ENCODE peak calls at places on chromosomes 1 and 21, in four cellular contexts. R, T, E and H are unnamed samples.

GRCh38 chr1:49298304-49298703 is 521.6 kb upstream of the BEND5 start:
- DNase-seq in R (no peak), T (no peak), E (no peak), H (no peak)

GRCh38 chr1:91894036-91894761 is 8.2 kb upstream of the TGFBR3 start:
- DNase-seq in R (no peak), T (no peak), E (no peak), H (no peak)

GRCh38 chr1:78624035-78624434 is 3.8 kb downstream of the IFI44L start:
- DNase-seq in R (no peak), T (no peak), E (no peak), H (no peak)

GRCh38 chr1:82449671-82450070 is 648.9 kb downstream of the ADGRL2 start:
- DNase-seq in R (no peak), T (no peak), E (no peak), H (no peak)

GRCh38 chr1:162003825-162004205 is 19.9 kb downstream of the OLFML2B start:
- DNase-seq in R (no peak), T (no peak), E (no peak), H (no peak)

GRCh38 chr1:79847715-79848114 is 841.2 kb upstream of the ADGRL4 start:
- DNase-seq in R (no peak), T (no peak), E (no peak), H (no peak)

GRCh38 chr1:62384276-62385005 is 52.4 kb upstream of the USP1 start:
- DNase-seq in R (no peak), T (no peak), E (no peak), H (peak; percentile 80)

GRCh38 chr1:187306671-187307415 is 478.1 kb downstream of the PLA2G4A start:
- DNase-seq in R (no peak), T (no peak), E (no peak), H (no peak)

GRCh38 chr21:37060296-37060695 is 12.6 kb downstream of the PIGP start:
- DNase-seq in R (peak; percentile 89), T (peak; percentile 86), E (no peak), H (peak; percentile 45)

GRCh38 chr1:55150880-55151582 is 64.1 kb downstream of the USP24 start:
- DNase-seq in R (no peak), T (no peak), E (peak; percentile 8), H (no peak)

GRCh38 chr1:84031928-84032327 is 33.0 kb upstream of the TTLL7 start:
- DNase-seq in R (no peak), T (no peak), E (no peak), H (no peak)
- TF ChIP-seq REST in R (no peak), T (no peak), E (no peak), H (no peak)

DNA sequence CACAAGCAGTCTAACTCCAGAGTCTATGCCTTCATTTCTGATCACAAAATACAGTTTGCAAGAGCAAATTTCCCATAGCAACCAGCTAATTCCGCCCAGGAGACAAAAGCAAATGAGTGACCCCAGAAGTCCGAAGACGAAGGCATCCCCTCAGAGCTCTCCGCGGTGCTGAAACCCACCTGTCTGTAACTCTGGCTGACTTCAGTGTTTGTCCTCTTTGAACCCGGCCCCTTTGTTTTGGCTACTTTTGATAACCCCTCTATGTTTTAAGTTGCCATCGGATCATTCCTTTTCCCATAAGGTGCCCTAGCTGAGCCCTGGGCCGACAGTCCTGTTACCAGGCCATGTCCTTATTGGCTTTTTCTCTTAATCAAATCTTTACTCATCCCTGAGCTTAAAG is 515.8 kb downstream of the PTPRU start:
- DNase-seq in R (no peak), T (no peak), E (no peak), H (no peak)
- TF ChIP-seq PBX3 in R (no peak), T (no peak), E (no peak), H (no peak)

GRCh38 chr1:235945775-235946565 is 79.3 kb upstream of the LYST start:
- DNase-seq in R (peak; percentile 79), T (no peak), E (peak; percentile 45), H (no peak)
- TF ChIP-seq REST in R (peak; percentile 35), T (no peak), E (no peak), H (no peak)

DNA sequence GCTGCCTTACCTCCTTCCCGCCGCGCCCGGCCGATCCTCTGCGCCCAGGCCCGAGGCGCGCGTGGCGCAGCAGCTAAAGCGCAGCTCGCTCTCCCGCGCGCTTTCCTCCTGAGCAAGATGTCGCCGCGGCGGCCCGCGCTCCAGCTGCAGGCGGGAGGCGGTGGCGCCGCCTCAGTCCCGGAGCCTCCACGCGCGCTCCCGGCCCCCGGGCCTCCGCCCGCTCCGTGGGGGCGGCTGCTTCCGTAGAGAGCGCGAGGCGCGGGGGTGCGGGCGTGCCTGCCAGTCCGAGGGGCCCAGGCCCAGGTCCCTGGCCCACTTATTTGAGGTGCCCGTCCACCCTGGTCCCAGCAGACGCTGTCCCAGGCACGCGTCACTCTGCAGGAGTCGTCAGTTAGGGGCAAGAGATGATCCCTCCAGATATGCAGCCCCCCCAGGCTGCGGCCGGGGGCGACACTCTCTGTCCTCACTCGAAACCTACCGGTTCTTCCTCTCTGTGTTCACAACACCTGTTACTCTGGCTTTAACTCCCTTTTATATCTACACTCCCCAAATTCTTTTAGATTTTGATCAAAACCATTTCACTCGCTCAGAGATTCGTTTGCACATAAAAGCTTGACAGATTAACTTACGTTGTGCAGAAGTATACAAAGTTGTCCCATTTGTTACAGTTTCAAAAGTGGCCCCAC is at the start of gene CCSAP:
- DNase-seq in R (peak; percentile 19), T (peak; percentile 44), E (no peak), H (no peak)
- TF ChIP-seq PBX3 in R (no peak), T (no peak), E (no peak), H (no peak)

DNA sequence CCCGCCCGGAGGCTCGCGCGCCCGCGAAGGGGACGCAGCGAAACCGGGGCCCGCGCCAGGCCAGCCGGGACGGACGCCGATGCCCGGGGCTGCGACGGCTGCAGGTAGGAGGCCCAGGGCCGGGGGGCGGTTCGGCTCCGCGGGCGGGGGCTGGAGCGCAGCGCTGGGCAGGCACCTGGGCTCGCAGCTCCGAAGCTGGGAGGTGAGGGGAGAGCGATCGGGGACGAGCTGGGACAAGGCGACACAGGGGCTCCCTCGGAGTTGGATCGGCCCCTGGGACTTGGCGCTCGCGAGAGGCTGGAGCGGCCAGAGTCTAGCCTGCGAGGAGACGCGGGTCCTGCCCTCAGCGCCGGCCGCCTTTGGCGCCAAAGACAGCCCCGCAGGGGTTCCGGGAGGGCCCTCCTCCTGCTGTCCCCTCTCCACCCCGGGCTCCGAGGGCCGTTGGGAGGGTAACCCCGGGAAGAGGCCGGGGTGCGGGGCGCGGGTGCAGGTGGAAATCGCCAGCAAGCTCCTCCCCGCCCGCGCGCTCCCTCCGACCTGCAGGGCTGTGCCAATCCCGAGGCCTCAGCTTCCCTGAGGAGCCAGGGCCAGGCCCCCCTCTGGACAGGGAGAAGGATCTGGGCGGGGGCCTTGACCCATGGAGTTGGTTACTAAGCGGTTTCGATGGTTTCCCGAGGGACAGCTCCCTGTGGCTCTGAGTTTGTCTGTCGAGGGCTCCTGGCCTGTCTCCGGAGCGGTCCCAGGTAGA is 396 bp downstream of the TP73 start:
- DNase-seq in R (peak; percentile 9), T (no peak), E (no peak), H (peak; percentile 76)
- TF ChIP-seq REST in R (no peak), T (no peak), E (no peak), H (no peak)

GRCh38 chr1:65260851-65261473 is 48.4 kb upstream of the DNAJC6 start:
- DNase-seq in R (no peak), T (peak; percentile 59), E (no peak), H (no peak)
- TF ChIP-seq PBX3 in R (no peak), T (no peak), E (no peak), H (no peak)

DNA sequence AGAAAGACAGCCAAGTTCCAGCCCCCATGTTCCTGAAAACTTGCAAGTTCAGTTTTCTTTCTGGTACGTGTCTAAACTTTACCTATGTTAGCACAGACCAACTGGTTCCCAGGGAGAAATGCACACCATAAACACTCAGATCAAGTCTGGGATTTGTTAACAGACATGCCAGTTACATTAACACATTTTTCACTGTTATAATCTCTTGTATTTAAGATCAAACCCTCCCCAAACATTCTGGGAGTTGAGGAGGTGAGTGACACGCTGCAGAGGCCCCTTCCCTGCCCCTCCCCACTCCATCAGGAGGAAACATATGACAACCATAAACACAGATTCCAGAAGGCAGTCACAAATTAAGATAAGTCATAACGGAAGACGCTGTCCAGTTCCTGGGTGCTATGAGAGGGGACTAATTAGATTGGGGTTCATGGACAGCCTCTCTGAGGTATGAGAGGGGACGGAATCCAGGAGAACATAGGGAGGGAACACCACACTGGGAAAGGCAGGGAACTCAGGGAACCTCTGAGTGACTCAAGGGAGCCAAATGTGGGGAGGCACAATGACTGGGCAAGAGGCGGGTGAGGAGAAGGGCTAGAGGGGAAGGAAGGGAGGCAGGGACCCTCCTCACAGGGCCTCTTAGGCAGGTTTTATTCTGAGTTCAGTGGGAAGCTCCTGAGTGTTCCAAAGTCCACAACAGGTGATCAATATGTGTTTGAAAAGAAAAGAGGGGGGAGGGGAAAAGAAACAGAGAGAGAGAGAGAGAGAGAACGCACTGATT is 25.0 kb downstream of the DUSP10 start:
- DNase-seq in R (peak; percentile 42), T (no peak), E (no peak), H (peak; percentile 48)
- TF ChIP-seq REST in R (no peak), T (no peak), E (no peak), H (peak; percentile 53)